ENCODE peak calls at places on chromosomes 5 and 9, in ten cellular contexts. One of them, this sample, is unnamed.
A peak's percentile ranks its signal among the peaks of the same experiment; 100 is the strongest.

GRCh38 chr5:179852993-179853547 is 5.5 kb downstream of the MRNIP start:
- DNase-seq in left lobe of liver: no peak
- DNase-seq in HepG2: no peak
- DNase-seq in left colon: no peak
- DNase-seq in effector memory CD8-positive, alpha-beta T cell: no peak
- DNase-seq in stimulated activated CD4-positive, alpha-beta T cell treated with anti-CD3 and anti-CD28 coated beads, Interleukin-4, amount 100 ng/mL, for 4 hours: no peak
- DNase-seq in renal cortical epithelial cell: no peak
- DNase-seq in heart left ventricle: no peak
- DNase-seq in globus pallidus: no peak
- DNase-seq in IMR-90: no peak
- DNase-seq in this sample: no peak

GRCh38 chr9:104836235-104836634 is 72.3 kb downstream of the NIPSNAP3B start:
- DNase-seq in left lobe of liver: no peak
- DNase-seq in HepG2: no peak
- DNase-seq in left colon: no peak
- DNase-seq in effector memory CD8-positive, alpha-beta T cell: no peak
- DNase-seq in stimulated activated CD4-positive, alpha-beta T cell treated with anti-CD3 and anti-CD28 coated beads, Interleukin-4, amount 100 ng/mL, for 4 hours: no peak
- DNase-seq in renal cortical epithelial cell: peak; percentile 44
- DNase-seq in heart left ventricle: no peak
- DNase-seq in globus pallidus: no peak
- DNase-seq in IMR-90: peak; percentile 15
- DNase-seq in this sample: no peak

GRCh38 chr5:6583049-6583880 is 49.6 kb downstream of the NSUN2 start:
- DNase-seq in left lobe of liver: peak; percentile 77
- DNase-seq in HepG2: no peak
- DNase-seq in left colon: no peak
- DNase-seq in effector memory CD8-positive, alpha-beta T cell: no peak
- DNase-seq in stimulated activated CD4-positive, alpha-beta T cell treated with anti-CD3 and anti-CD28 coated beads, Interleukin-4, amount 100 ng/mL, for 4 hours: peak; percentile 10
- DNase-seq in renal cortical epithelial cell: no peak
- DNase-seq in heart left ventricle: peak; percentile 67
- DNase-seq in globus pallidus: peak; percentile 9
- DNase-seq in IMR-90: no peak
- DNase-seq in this sample: peak; percentile 69

GRCh38 chr5:122297587-122298298 is 14.3 kb upstream of the SNCAIP start:
- DNase-seq in left lobe of liver: no peak
- DNase-seq in HepG2: no peak
- DNase-seq in left colon: no peak
- DNase-seq in effector memory CD8-positive, alpha-beta T cell: no peak
- DNase-seq in stimulated activated CD4-positive, alpha-beta T cell treated with anti-CD3 and anti-CD28 coated beads, Interleukin-4, amount 100 ng/mL, for 4 hours: no peak
- DNase-seq in renal cortical epithelial cell: no peak
- DNase-seq in heart left ventricle: no peak
- DNase-seq in globus pallidus: no peak
- DNase-seq in IMR-90: no peak
- DNase-seq in this sample: no peak

GRCh38 chr9:99594056-99594780 is 227.5 kb upstream of the NR4A3 start:
- DNase-seq in left lobe of liver: no peak
- DNase-seq in HepG2: no peak
- DNase-seq in left colon: no peak
- DNase-seq in effector memory CD8-positive, alpha-beta T cell: no peak
- DNase-seq in stimulated activated CD4-positive, alpha-beta T cell treated with anti-CD3 and anti-CD28 coated beads, Interleukin-4, amount 100 ng/mL, for 4 hours: no peak
- DNase-seq in renal cortical epithelial cell: no peak
- DNase-seq in heart left ventricle: no peak
- DNase-seq in globus pallidus: no peak
- DNase-seq in IMR-90: no peak
- DNase-seq in this sample: no peak

GRCh38 chr9:22512495-22512894 is 65.9 kb downstream of the DMRTA1 start:
- DNase-seq in left lobe of liver: no peak
- DNase-seq in HepG2: no peak
- DNase-seq in left colon: no peak
- DNase-seq in effector memory CD8-positive, alpha-beta T cell: no peak
- DNase-seq in stimulated activated CD4-positive, alpha-beta T cell treated with anti-CD3 and anti-CD28 coated beads, Interleukin-4, amount 100 ng/mL, for 4 hours: no peak
- DNase-seq in renal cortical epithelial cell: no peak
- DNase-seq in heart left ventricle: no peak
- DNase-seq in globus pallidus: no peak
- DNase-seq in IMR-90: no peak
- DNase-seq in this sample: no peak

GRCh38 chr5:133405275-133406034 is 206.9 kb downstream of the FSTL4 start:
- DNase-seq in left lobe of liver: peak; percentile 16
- DNase-seq in HepG2: no peak
- DNase-seq in left colon: no peak
- DNase-seq in effector memory CD8-positive, alpha-beta T cell: no peak
- DNase-seq in stimulated activated CD4-positive, alpha-beta T cell treated with anti-CD3 and anti-CD28 coated beads, Interleukin-4, amount 100 ng/mL, for 4 hours: no peak
- DNase-seq in renal cortical epithelial cell: no peak
- DNase-seq in heart left ventricle: no peak
- DNase-seq in globus pallidus: no peak
- DNase-seq in IMR-90: no peak
- DNase-seq in this sample: no peak

GRCh38 chr9:80874276-80874675 is 815.1 kb downstream of the TLE1 start:
- DNase-seq in left lobe of liver: no peak
- DNase-seq in HepG2: no peak
- DNase-seq in left colon: no peak
- DNase-seq in effector memory CD8-positive, alpha-beta T cell: no peak
- DNase-seq in stimulated activated CD4-positive, alpha-beta T cell treated with anti-CD3 and anti-CD28 coated beads, Interleukin-4, amount 100 ng/mL, for 4 hours: no peak
- DNase-seq in renal cortical epithelial cell: peak; percentile 62
- DNase-seq in heart left ventricle: no peak
- DNase-seq in globus pallidus: no peak
- DNase-seq in IMR-90: peak; percentile 89
- DNase-seq in this sample: no peak

GRCh38 chr5:171074747-171075146 is 212.9 kb downstream of the RANBP17 start:
- DNase-seq in left lobe of liver: no peak
- DNase-seq in HepG2: no peak
- DNase-seq in left colon: no peak
- DNase-seq in effector memory CD8-positive, alpha-beta T cell: no peak
- DNase-seq in stimulated activated CD4-positive, alpha-beta T cell treated with anti-CD3 and anti-CD28 coated beads, Interleukin-4, amount 100 ng/mL, for 4 hours: no peak
- DNase-seq in renal cortical epithelial cell: no peak
- DNase-seq in heart left ventricle: no peak
- DNase-seq in globus pallidus: no peak
- DNase-seq in IMR-90: no peak
- DNase-seq in this sample: no peak

GRCh38 chr9:95085861-95086563 is 231.5 kb downstream of the FANCC start:
- DNase-seq in left lobe of liver: no peak
- DNase-seq in HepG2: no peak
- DNase-seq in left colon: peak; percentile 29
- DNase-seq in effector memory CD8-positive, alpha-beta T cell: no peak
- DNase-seq in stimulated activated CD4-positive, alpha-beta T cell treated with anti-CD3 and anti-CD28 coated beads, Interleukin-4, amount 100 ng/mL, for 4 hours: no peak
- DNase-seq in renal cortical epithelial cell: no peak
- DNase-seq in heart left ventricle: no peak
- DNase-seq in globus pallidus: no peak
- DNase-seq in IMR-90: no peak
- DNase-seq in this sample: no peak

GRCh38 chr9:133711428-133712220 is 26.5 kb downstream of the SARDH start:
- DNase-seq in left lobe of liver: no peak
- DNase-seq in HepG2: no peak
- DNase-seq in left colon: peak; percentile 12
- DNase-seq in effector memory CD8-positive, alpha-beta T cell: no peak
- DNase-seq in stimulated activated CD4-positive, alpha-beta T cell treated with anti-CD3 and anti-CD28 coated beads, Interleukin-4, amount 100 ng/mL, for 4 hours: no peak
- DNase-seq in renal cortical epithelial cell: no peak
- DNase-seq in heart left ventricle: peak; percentile 66
- DNase-seq in globus pallidus: no peak
- DNase-seq in IMR-90: peak; percentile 85
- DNase-seq in this sample: no peak

GRCh38 chr9:36222449-36222848 is 31.7 kb downstream of the CLTA start:
- DNase-seq in left lobe of liver: no peak
- DNase-seq in HepG2: no peak
- DNase-seq in left colon: no peak
- DNase-seq in effector memory CD8-positive, alpha-beta T cell: no peak
- DNase-seq in stimulated activated CD4-positive, alpha-beta T cell treated with anti-CD3 and anti-CD28 coated beads, Interleukin-4, amount 100 ng/mL, for 4 hours: no peak
- DNase-seq in renal cortical epithelial cell: peak; percentile 40
- DNase-seq in heart left ventricle: no peak
- DNase-seq in globus pallidus: no peak
- DNase-seq in IMR-90: peak; percentile 45
- DNase-seq in this sample: no peak

GRCh38 chr9:8955315-8955714 is 1155.7 kb upstream of the DMAC1 start:
- DNase-seq in left lobe of liver: no peak
- DNase-seq in HepG2: no peak
- DNase-seq in left colon: no peak
- DNase-seq in effector memory CD8-positive, alpha-beta T cell: no peak
- DNase-seq in stimulated activated CD4-positive, alpha-beta T cell treated with anti-CD3 and anti-CD28 coated beads, Interleukin-4, amount 100 ng/mL, for 4 hours: no peak
- DNase-seq in renal cortical epithelial cell: no peak
- DNase-seq in heart left ventricle: no peak
- DNase-seq in globus pallidus: no peak
- DNase-seq in IMR-90: no peak
- DNase-seq in this sample: no peak

This sample was measured in hepatocyte.